ENCODE peak calls at places on chromosomes 1 and 21, in seven cellular contexts. M, W, Q, R, X, Y and V are unnamed samples.
A peak's percentile ranks its signal among the peaks of the same experiment; 100 is the strongest.

GRCh38 chr1:53278294-53278693 is 40.0 kb upstream of the MAGOH start:
- DNase-seq in W (peak; percentile 80), R (peak; percentile 89), M (peak; percentile 12), X (no peak), Q (peak; percentile 32), Y (peak; percentile 78), V (no peak)

GRCh38 chr21:41678016-41678935 is 88.6 kb downstream of the RIPK4 start:
- DNase-seq in Q (no peak), W (peak; percentile 85), Y (no peak), M (peak; percentile 94), R (no peak), X (peak; percentile 30), V (no peak)

GRCh38 chr1:228735871-228736586 is 750 bp downstream of the RHOU start:
- DNase-seq in R (no peak), Y (peak; percentile 32), M (no peak), Q (peak; percentile 55), W (peak; percentile 75), X (peak; percentile 47), V (peak; percentile 5)

GRCh38 chr1:156676820-156677615 is at the start of gene NES:
- DNase-seq in M (no peak), X (peak; percentile 91), Q (peak; percentile 69), Y (no peak), W (no peak), R (peak; percentile 92), V (peak; percentile 50)

GRCh38 chr1:216626394-216627067 is 96.7 kb downstream of the ESRRG start:
- DNase-seq in W (no peak), Y (no peak), M (no peak), R (no peak), X (no peak), Q (no peak), V (no peak)

GRCh38 chr21:35297665-35298064 is 248.6 kb upstream of the RUNX1 start:
- DNase-seq in X (no peak), Y (no peak), Q (no peak), R (no peak), W (no peak), M (no peak), V (no peak)

GRCh38 chr1:56854521-56855099 is at the start of gene C8A:
- DNase-seq in X (no peak), Q (no peak), Y (no peak), W (no peak), R (no peak), M (no peak), V (no peak)

GRCh38 chr21:33760641-33761103 is 118.4 kb downstream of the ITSN1 start:
- DNase-seq in Q (peak; percentile 42), W (no peak), Y (no peak), R (no peak), M (no peak), X (no peak), V (peak; percentile 76)

GRCh38 chr1:224592636-224593579 is 23.2 kb upstream of the CNIH3 start:
- DNase-seq in Y (no peak), X (no peak), M (peak; percentile 88), Q (peak; percentile 88), R (no peak), W (peak; percentile 9), V (peak; percentile 86)

GRCh38 chr1:119771016-119771415 is 2.3 kb upstream of the HMGCS2 start:
- DNase-seq in W (peak; percentile 67), Q (no peak), X (peak; percentile 32), Y (no peak), R (peak; percentile 29), M (no peak), V (peak; percentile 27)

GRCh38 chr1:168913711-168914463 is 184.9 kb upstream of the DPT start:
- DNase-seq in M (no peak), Y (no peak), R (no peak), Q (no peak), W (peak; percentile 41), X (no peak), V (no peak)

GRCh38 chr1:55279627-55280026 is 64.5 kb upstream of the USP24 start:
- DNase-seq in R (no peak), M (no peak), Q (no peak), W (no peak), X (no peak), Y (no peak), V (no peak)

GRCh38 chr21:40208960-40209359 is 341.7 kb downstream of the PCP4 start:
- DNase-seq in W (no peak), X (no peak), M (no peak), R (no peak), Q (no peak), Y (no peak), V (no peak)

GRCh38 chr1:12810691-12811408 is 19.7 kb downstream of the PRAMEF1 start:
- DNase-seq in Q (peak; percentile 54), X (no peak), W (no peak), M (peak; percentile 4), R (no peak), Y (no peak), V (peak; percentile 1)

GRCh38 chr1:228405200-228405978 is 1.2 kb downstream of the TRIM11 start:
- DNase-seq in M (no peak), W (no peak), X (no peak), R (no peak), Y (no peak), Q (no peak), V (peak; percentile 30)

GRCh38 chr1:213987422-213987875 is 324 bp upstream of the PROX1 start:
- DNase-seq in R (peak; percentile 94), X (peak; percentile 91), Y (no peak), W (no peak), M (no peak), Q (no peak), V (peak; percentile 19)

GRCh38 chr1:108819878-108820277 is 37.0 kb downstream of the AKNAD1 start:
- DNase-seq in R (no peak), M (no peak), Q (peak; percentile 27), X (no peak), Y (no peak), W (no peak), V (peak; percentile 25)

GRCh38 chr1:8096105-8097011 is 70.2 kb upstream of the ERRFI1 start:
- DNase-seq in Y (no peak), X (no peak), R (no peak), W (no peak), M (peak; percentile 86), Q (peak; percentile 81), V (peak; percentile 90)

GRCh38 chr21:45074818-45075605 is 632 bp downstream of the ADARB1 start:
- DNase-seq in Q (peak; percentile 15), W (peak; percentile 25), X (peak; percentile 65), R (peak; percentile 82), M (peak; percentile 60), Y (peak; percentile 16), V (no peak)

GRCh38 chr1:210250665-210250997 is 18.0 kb downstream of the SERTAD4 start:
- DNase-seq in M (no peak), Y (no peak), X (peak; percentile 52), W (peak; percentile 48), R (peak; percentile 82), Q (no peak), V (no peak)

GRCh38 chr1:218433744-218434143 is 88.6 kb downstream of the TGFB2 start:
- DNase-seq in Q (peak; percentile 27), M (no peak), X (no peak), R (no peak), W (no peak), Y (no peak), V (peak; percentile 66)

GRCh38 chr1:211641942-211642341 is 33.5 kb downstream of the NEK2 start:
- DNase-seq in X (no peak), W (no peak), R (no peak), M (no peak), Q (no peak), Y (no peak), V (no peak)

GRCh38 chr1:53807916-53808315 is 30.2 kb downstream of the NDC1 start:
- DNase-seq in R (no peak), Q (no peak), W (no peak), Y (no peak), X (no peak), M (no peak), V (peak; percentile 16)

GRCh38 chr1:62377043-62377562 is 57.9 kb upstream of the KANK4 start:
- DNase-seq in Y (no peak), R (no peak), X (no peak), M (no peak), W (no peak), Q (no peak), V (no peak)

GRCh38 chr1:6459850-6460265 is 6.1 kb downstream of the TNFRSF25 start:
- DNase-seq in Q (no peak), X (no peak), W (no peak), Y (peak; percentile 65), R (no peak), M (no peak), V (no peak)

GRCh38 chr1:50735443-50735842 is 224.6 kb downstream of the FAF1 start:
- DNase-seq in M (no peak), Q (peak; percentile 56), W (peak; percentile 17), Y (no peak), R (peak; percentile 18), X (peak; percentile 7), V (peak; percentile 44)

GRCh38 chr1:94709891-94710581 is 110.1 kb upstream of the SLC44A3 start:
- DNase-seq in W (no peak), X (no peak), Q (no peak), Y (no peak), R (no peak), M (peak; percentile 26), V (peak; percentile 60)

GRCh38 chr1:247386695-247387094 is 29.3 kb upstream of the NLRP3 start:
- DNase-seq in X (no peak), Q (peak; percentile 60), M (peak; percentile 55), W (no peak), Y (no peak), R (no peak), V (peak; percentile 68)

GRCh38 chr1:26289158-26290059 is 9.5 kb downstream of the SH3BGRL3 start:
- DNase-seq in X (no peak), Y (peak; percentile 38), W (peak; percentile 24), Q (no peak), M (no peak), R (no peak), V (no peak)
- H3K4me3 ChIP-seq in X (no peak overlapping the region), Y (no peak overlapping the region), W (no peak overlapping the region), Q (no peak overlapping the region), M (no peak overlapping the region), R (no peak overlapping the region), V (no peak overlapping the region)

GRCh38 chr1:28642847-28643635 is at the start of gene TAF12:
- DNase-seq in M (peak; percentile 97), R (peak; percentile 93), Y (peak; percentile 91), W (peak; percentile 94), X (peak; percentile 95), Q (peak; percentile 96), V (peak; percentile 92)
- TF ChIP-seq CTCF in M (peak; percentile 55), R (peak; percentile 36), Y (peak; percentile 32), W (peak; percentile 34), X (peak; percentile 44), Q (no peak), V (no peak)

GRCh38 chr1:981955-982558 is at the start of gene PERM1:
- DNase-seq in M (no peak), R (no peak), X (no peak), Y (no peak), W (no peak), Q (no peak), V (no peak)
- H3K4me3 ChIP-seq in M (no peak within 1 kb of the TSS), R (no peak within 1 kb of the TSS), X (no peak within 1 kb of the TSS), Y (no peak within 1 kb of the TSS), W (no peak within 1 kb of the TSS), Q (no peak within 1 kb of the TSS), V (no peak within 1 kb of the TSS)

DNA sequence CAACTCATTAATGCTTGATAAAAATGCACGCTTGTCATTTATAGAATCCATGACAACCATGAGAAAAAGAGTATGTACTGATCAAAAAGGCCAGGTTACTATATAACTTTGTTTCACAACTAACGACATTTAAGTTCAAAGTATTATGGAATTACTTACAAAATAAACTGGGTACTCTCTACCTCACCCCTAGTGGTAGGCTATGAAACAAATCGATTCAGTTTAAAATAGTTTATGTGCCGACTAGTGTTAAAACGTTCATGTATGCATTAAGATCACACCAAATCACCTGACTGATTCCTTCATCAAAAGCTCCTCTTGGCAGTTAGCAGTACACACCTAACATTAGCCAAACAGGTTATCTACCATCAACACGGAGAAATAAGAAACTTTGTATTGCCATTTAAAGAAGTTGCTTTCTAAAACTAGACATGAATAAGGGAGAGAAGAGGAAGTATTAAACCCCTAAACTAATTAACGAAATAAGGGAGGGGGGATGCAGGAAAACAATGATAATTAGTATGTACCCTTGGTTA is 137.1 kb downstream of the AKT3 start:
- DNase-seq in R (no peak), W (no peak), M (no peak), Y (no peak), Q (peak; percentile 29), X (no peak), V (peak; percentile 19)
- TF ChIP-seq CTCF in R (peak; percentile 59), W (no peak), M (no peak), Y (peak; percentile 18), Q (peak; percentile 49), X (peak; percentile 36), V (peak; percentile 42)